ENCODE peak calls at places on chromosome 2, in nine cellular contexts. L is breast epithelium, X is OCI-LY7, F is A549, Z is MCF 10A, Y is GM20000, N is glutamatergic neuron, R is neural crest cell, B is neural progenitor cell. W is an unnamed sample.

GRCh38 chr2:225041210-225041870 is 928 bp downstream of the DOCK10 start:
- DNase-seq in R (no peak), Y (peak), X (peak), N (peak), F (peak), L (no peak), Z (peak), B (peak), W (peak)

GRCh38 chr2:233422050-233422639 is 67.9 kb downstream of the DGKD start:
- DNase-seq in N (no peak), R (no peak), B (no peak), L (no peak), Z (peak), F (peak), Y (peak), X (peak), W (peak)

GRCh38 chr2:40093036-40093673 is 314.1 kb upstream of the THUMPD2 start:
- DNase-seq in F (no peak), Z (no peak), L (no peak), Y (no peak), R (no peak), X (no peak), N (no peak), B (peak), W (no peak)

GRCh38 chr2:86649119-86649947 is 25.7 kb upstream of the RNF103 start:
- DNase-seq in Z (no peak), L (no peak), B (no peak), N (no peak), R (no peak), Y (no peak), F (no peak), X (no peak), W (no peak)

GRCh38 chr2:182642328-182642727 is 73.7 kb upstream of the DNAJC10 start:
- DNase-seq in N (peak), Y (peak), B (peak), Z (peak), X (peak), F (peak), L (no peak), R (no peak), W (peak)

GRCh38 chr2:7694066-7695000 is 777.1 kb downstream of the RNF144A start:
- DNase-seq in F (no peak), R (no peak), Z (no peak), L (no peak), B (peak), X (no peak), Y (no peak), N (no peak), W (no peak)

GRCh38 chr2:134244091-134244490 is 9.8 kb upstream of the MGAT5 start:
- DNase-seq in X (no peak), B (no peak), F (no peak), N (no peak), L (no peak), R (no peak), Y (no peak), Z (no peak), W (no peak)

GRCh38 chr2:147845608-147846002 is 776 bp downstream of the ACVR2A start:
- DNase-seq in X (no peak), N (no peak), L (no peak), Y (no peak), B (no peak), Z (peak), F (no peak), R (no peak), W (no peak)

GRCh38 chr2:113084249-113085000 is 16.7 kb downstream of the IL1F10 start:
- DNase-seq in B (no peak), R (no peak), N (no peak), L (no peak), Z (peak), X (peak), F (no peak), Y (peak), W (no peak)

GRCh38 chr2:120787512-120788348 is 52.1 kb downstream of the GLI2 start:
- DNase-seq in F (no peak), N (no peak), Z (no peak), X (no peak), B (no peak), R (peak), L (no peak), Y (no peak), W (no peak)

GRCh38 chr2:200756618-200757321 is 54.9 kb upstream of the BZW1 start:
- DNase-seq in R (no peak), L (no peak), B (no peak), Z (peak), X (no peak), F (peak), Y (no peak), N (no peak), W (no peak)

GRCh38 chr2:42843131-42843530 is 50.7 kb upstream of the HAAO start:
- DNase-seq in Y (no peak), F (no peak), Z (no peak), B (no peak), N (no peak), R (no peak), L (no peak), X (no peak), W (no peak)

GRCh38 chr2:202758128-202758527 is 113.4 kb downstream of the ICA1L start:
- DNase-seq in L (no peak), R (no peak), Z (no peak), F (no peak), X (no peak), N (no peak), Y (no peak), B (no peak), W (no peak)

GRCh38 chr2:42189235-42189566 is 20.0 kb downstream of the EML4 start:
- DNase-seq in Y (no peak), Z (no peak), B (no peak), L (no peak), R (no peak), X (no peak), N (no peak), F (no peak), W (no peak)

GRCh38 chr2:83949361-83949760 is 509.7 kb downstream of the SUCLG1 start:
- DNase-seq in N (no peak), B (no peak), X (no peak), Z (no peak), Y (no peak), F (no peak), L (no peak), R (no peak), W (no peak)

GRCh38 chr2:157489981-157490380 is 46.1 kb upstream of the CYTIP start:
- DNase-seq in X (no peak), R (no peak), N (no peak), B (no peak), F (no peak), L (no peak), Z (no peak), Y (no peak), W (no peak)

GRCh38 chr2:8328189-8328588 is 353.7 kb upstream of the ID2 start:
- DNase-seq in R (no peak), L (no peak), B (no peak), Z (no peak), X (no peak), N (no peak), Y (no peak), F (no peak), W (no peak)

GRCh38 chr2:235216901-235217300 is 265.1 kb downstream of the SH3BP4 start:
- DNase-seq in X (no peak), R (no peak), Y (no peak), F (peak), N (no peak), L (no peak), B (no peak), Z (no peak), W (no peak)

GRCh38 chr2:152678808-152679207 is 38.5 kb downstream of the PRPF40A start:
- DNase-seq in X (no peak), B (no peak), Y (no peak), F (no peak), Z (no peak), N (no peak), R (no peak), L (no peak), W (no peak)

GRCh38 chr2:74425523-74425922 is 4.0 kb downstream of the WDR54 start:
- DNase-seq in Z (no peak), X (no peak), Y (no peak), F (no peak), R (no peak), L (no peak), N (no peak), B (no peak), W (no peak)

GRCh38 chr2:207040606-207041173 is 101.4 kb downstream of the CPO start:
- DNase-seq in B (no peak), Z (no peak), R (no peak), Y (no peak), N (no peak), L (no peak), F (no peak), X (no peak), W (no peak)

GRCh38 chr2:188326669-188327301 is 35.1 kb downstream of the GULP1 start:
- DNase-seq in F (peak), N (peak), X (no peak), Z (no peak), Y (no peak), L (no peak), B (no peak), R (no peak), W (no peak)

GRCh38 chr2:64972856-64973255 is 16.3 kb upstream of the SLC1A4 start:
- DNase-seq in Y (no peak), F (no peak), N (no peak), L (no peak), X (no peak), B (no peak), R (no peak), Z (no peak), W (no peak)

GRCh38 chr2:133753665-133754064 is 185.4 kb upstream of the NCKAP5 start:
- DNase-seq in B (no peak), F (no peak), R (no peak), L (no peak), X (no peak), Y (no peak), Z (no peak), N (no peak), W (no peak)

GRCh38 chr2:96091711-96092579 is 24.4 kb downstream of the ADRA2B start:
- DNase-seq in Y (no peak), Z (no peak), X (no peak), R (no peak), N (peak), B (no peak), F (no peak), L (peak), W (no peak)

GRCh38 chr2:196592331-196592911 is 47.1 kb upstream of the CCDC150 start:
- DNase-seq in N (peak), B (no peak), Y (peak), R (peak), X (no peak), L (no peak), F (peak), Z (peak), W (peak)

GRCh38 chr2:200039847-200040246 is 84.5 kb downstream of the MAIP1 start:
- DNase-seq in N (no peak), Z (no peak), X (no peak), L (no peak), Y (no peak), R (no peak), F (no peak), B (no peak), W (no peak)

GRCh38 chr2:181070119-181070833 is 89.9 kb downstream of the UBE2E3 start:
- DNase-seq in B (no peak), L (no peak), R (no peak), Y (no peak), X (no peak), N (no peak), F (peak), Z (peak), W (no peak)

GRCh38 chr2:21251216-21251971 is 127.6 kb downstream of the TDRD15 start:
- DNase-seq in R (no peak), X (no peak), N (no peak), Y (no peak), Z (peak), F (no peak), B (no peak), L (no peak), W (no peak)

GRCh38 chr2:32384529-32384928 is 27.7 kb downstream of the BIRC6 start:
- DNase-seq in N (no peak), Y (no peak), B (no peak), L (no peak), R (no peak), X (no peak), F (no peak), Z (no peak), W (no peak)

GRCh38 chr2:108069515-108070310 is 83.4 kb downstream of the SLC5A7 start:
- DNase-seq in L (no peak), F (peak), B (no peak), Y (no peak), X (no peak), Z (peak), N (no peak), R (no peak), W (no peak)

GRCh38 chr2:228866781-228867180 is 404.3 kb downstream of the PID1 start:
- DNase-seq in L (no peak), X (no peak), Y (no peak), F (no peak), N (no peak), Z (no peak), B (no peak), R (no peak), W (no peak)

GRCh38 chr2:105593221-105593967 is 151.3 kb upstream of the NCK2 start:
- DNase-seq in Y (no peak), X (no peak), B (no peak), F (no peak), N (no peak), L (no peak), R (no peak), Z (no peak), W (no peak)

GRCh38 chr2:20343128-20343527 is 7.5 kb downstream of the PUM2 start:
- DNase-seq in B (no peak), L (no peak), Z (peak), Y (no peak), N (no peak), X (no peak), R (no peak), F (no peak), W (no peak)

GRCh38 chr2:239278941-239279365 is 121.9 kb downstream of the HDAC4 start:
- DNase-seq in Z (peak), X (no peak), B (no peak), N (peak), F (no peak), Y (no peak), L (no peak), R (no peak), W (no peak)

DNA sequence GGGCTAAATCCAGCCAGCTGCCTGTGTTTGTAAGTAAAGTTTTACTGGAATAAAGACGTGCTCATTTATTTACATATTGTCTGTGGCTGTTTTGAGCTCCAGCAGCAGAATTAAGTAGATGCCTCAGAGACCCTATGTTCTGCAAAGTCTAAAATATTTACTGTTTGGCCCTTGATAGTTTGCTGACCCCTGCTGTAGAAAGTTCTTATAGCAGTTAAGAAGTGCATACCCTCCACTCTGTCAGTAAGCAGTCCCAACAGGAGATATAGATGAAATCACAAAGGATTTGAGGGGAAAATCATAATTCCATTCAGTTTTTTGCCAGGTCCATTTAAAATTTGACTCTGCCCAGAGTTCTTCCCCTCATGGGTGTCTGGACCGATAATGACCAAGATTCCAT is 50.1 kb upstream of the ITM2C start:
- DNase-seq in R (no peak), B (peak), Y (no peak), Z (peak), F (peak), N (no peak), X (peak), L (no peak), W (peak)
- TF ChIP-seq CTCF in R (peak), B (peak), Y (peak), Z (peak), F (peak), N (no peak), X (peak), L (no peak), W (no peak)

GRCh38 chr2:220154243-220154642 is 526.8 kb downstream of the SLC4A3 start:
- DNase-seq in L (no peak), R (no peak), Y (no peak), Z (no peak), N (no peak), B (no peak), X (no peak), F (no peak), W (no peak)
- TF ChIP-seq CTCF in L (no peak), R (peak), Y (no peak), Z (peak), N (peak), B (peak), X (peak), F (peak), W (no peak)

DNA sequence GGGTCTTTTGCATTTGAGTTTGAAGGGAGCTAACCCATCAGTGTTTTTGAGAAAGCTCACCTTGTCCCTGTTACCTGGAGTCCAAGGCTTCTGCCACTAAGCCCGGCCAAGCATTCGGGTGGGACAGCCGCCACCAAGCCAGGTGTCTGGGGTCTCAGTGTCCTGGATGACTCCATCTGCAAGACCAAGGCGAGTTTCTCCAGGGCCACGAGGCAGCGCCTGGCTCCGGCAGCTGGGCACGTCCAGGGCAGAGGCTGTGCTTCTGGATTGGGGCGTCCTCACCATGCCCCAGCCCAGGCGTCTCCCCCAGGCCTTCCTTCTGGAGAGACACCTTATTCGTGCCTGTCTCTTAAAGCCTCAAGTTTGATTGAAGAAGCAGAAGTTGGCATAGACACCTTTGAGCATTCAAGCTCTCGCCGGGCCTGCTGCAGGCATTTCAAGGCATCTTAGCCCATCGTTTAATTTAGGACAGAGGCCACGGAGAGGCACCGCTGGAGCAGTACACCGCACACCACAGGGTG is 24.9 kb downstream of the MLPH start:
- DNase-seq in Z (no peak), F (no peak), Y (no peak), R (no peak), X (no peak), N (no peak), L (no peak), B (no peak), W (no peak)
- TF ChIP-seq CTCF in Z (no peak), F (no peak), Y (no peak), R (no peak), X (no peak), N (no peak), L (no peak), B (no peak), W (no peak)

DNA sequence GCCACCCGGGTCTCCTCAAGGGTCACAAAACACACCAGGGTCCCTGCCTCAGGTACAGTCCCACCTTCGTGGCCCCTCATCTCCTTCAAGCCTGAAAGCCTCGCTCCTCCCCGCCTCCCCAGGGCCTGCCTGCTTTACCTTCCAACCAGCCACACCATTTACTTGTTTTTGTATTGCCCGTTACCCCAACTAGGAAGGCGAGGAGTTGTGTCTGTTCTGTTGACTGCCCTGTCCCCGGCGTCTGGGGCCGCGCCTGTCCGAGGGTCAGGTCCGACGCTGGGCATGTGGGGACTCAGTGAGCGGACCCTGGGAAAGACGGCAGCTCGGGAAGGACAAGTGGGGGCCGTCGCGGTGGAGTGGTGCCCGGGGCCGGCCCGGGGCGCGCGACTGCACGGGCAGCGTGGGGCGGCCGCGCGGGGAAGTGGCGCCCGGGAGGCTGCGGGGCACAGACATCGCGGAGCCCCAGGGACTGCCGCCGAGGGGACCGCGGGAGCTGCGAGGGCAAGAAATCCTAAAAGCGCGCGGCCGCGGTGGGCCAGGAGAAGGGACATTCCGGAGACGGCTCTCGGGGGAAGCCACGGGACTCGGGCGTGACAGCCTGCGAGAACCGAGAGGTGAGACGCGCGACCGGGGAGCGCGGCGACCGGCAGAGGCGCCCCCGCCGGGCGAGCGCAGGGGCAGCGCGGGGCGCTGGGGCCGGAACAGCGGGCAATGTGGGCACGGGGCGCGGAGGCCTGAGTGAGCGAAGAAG is 797 bp upstream of the GRHL1 start:
- DNase-seq in N (peak), X (no peak), R (peak), F (no peak), L (no peak), Z (no peak), B (peak), Y (peak), W (peak)
- TF ChIP-seq CTCF in N (no peak), X (no peak), R (no peak), F (no peak), L (no peak), Z (no peak), B (no peak), Y (no peak), W (peak)

GRCh38 chr2:204945376-204945775 is 400.1 kb downstream of the PARD3B start:
- DNase-seq in F (no peak), X (no peak), Y (no peak), L (no peak), R (no peak), Z (no peak), N (no peak), B (no peak), W (no peak)
- TF ChIP-seq CTCF in F (no peak), X (no peak), Y (no peak), L (no peak), R (no peak), Z (no peak), N (no peak), B (no peak), W (no peak)

GRCh38 chr2:23291274-23291673 is 93.7 kb upstream of the KLHL29 start:
- DNase-seq in R (no peak), L (peak), X (no peak), F (no peak), N (no peak), B (no peak), Y (no peak), Z (no peak), W (no peak)

GRCh38 chr2:23293756-23294155 is 91.2 kb upstream of the KLHL29 start:
- DNase-seq in R (no peak), Y (no peak), B (no peak), F (no peak), N (no peak), X (no peak), Z (no peak), L (peak), W (no peak)

GRCh38 chr2:23293063-23293462 is 91.9 kb upstream of the KLHL29 start:
- DNase-seq in X (no peak), N (no peak), F (no peak), Y (no peak), B (no peak), R (no peak), L (peak), Z (peak), W (no peak)

GRCh38 chr2:23294238-23294637 is 90.7 kb upstream of the KLHL29 start:
- DNase-seq in B (no peak), Z (no peak), L (no peak), N (no peak), F (no peak), R (no peak), X (no peak), Y (no peak), W (no peak)

GRCh38 chr2:23292024-23292423 is 93.0 kb upstream of the KLHL29 start:
- DNase-seq in F (peak), N (no peak), Z (no peak), L (no peak), Y (no peak), B (no peak), R (no peak), X (no peak), W (no peak)
- TF ChIP-seq CTCF in F (no peak), N (no peak), Z (no peak), L (no peak), Y (no peak), B (no peak), R (no peak), X (no peak), W (no peak)